ENCODE peak calls at places on chromosomes 6 and 20, in seven cellular contexts. A is GM23248, O is NCI-H1694, Z is ELF-1, B is choroid plexus epithelial cell, P is ELR, T is fibroblast of lung. D is an unnamed sample.

GRCh38 chr20:25280574-25281535 is 33.0 kb downstream of the PYGB start:
- DNase-seq in P (no peak), T (no peak), Z (no peak), O (no peak), B (no peak), A (no peak), D (no peak)

GRCh38 chr20:57560554-57561355 is at the start of gene PCK1:
- DNase-seq in B (peak; percentile 46), T (peak; percentile 5), A (peak; percentile 17), P (peak; percentile 7), O (no peak), Z (no peak), D (peak; percentile 24)

GRCh38 chr6:119348308-119349040 is 1.1 kb downstream of the MAN1A1 start:
- DNase-seq in A (peak; percentile 55), O (no peak), B (peak; percentile 50), T (no peak), Z (peak; percentile 35), P (peak; percentile 38), D (no peak)

GRCh38 chr6:163324326-163324927 is 90.1 kb upstream of the QKI start:
- DNase-seq in T (no peak), Z (no peak), A (peak; percentile 27), B (peak; percentile 61), P (no peak), O (no peak), D (no peak)

GRCh38 chr6:84358581-84358980 is 131.1 kb upstream of the CEP162 start:
- DNase-seq in Z (no peak), B (no peak), P (no peak), T (no peak), A (no peak), O (no peak), D (no peak)

GRCh38 chr20:10648651-10649050 is 25.1 kb downstream of the JAG1 start:
- DNase-seq in Z (no peak), A (peak; percentile 66), P (peak; percentile 92), O (no peak), T (peak; percentile 77), B (peak; percentile 82), D (peak; percentile 79)

GRCh38 chr6:153108320-153108719 is 22.8 kb downstream of the RGS17 start:
- DNase-seq in O (no peak), P (peak; percentile 62), Z (no peak), A (peak; percentile 46), T (peak; percentile 60), B (peak; percentile 50), D (peak; percentile 49)

GRCh38 chr6:135018961-135019360 is 35.7 kb downstream of the HBS1L start:
- DNase-seq in Z (no peak), O (no peak), T (no peak), P (no peak), A (no peak), B (no peak), D (no peak)

GRCh38 chr6:1678966-1679690 is 69.4 kb downstream of the FOXC1 start:
- DNase-seq in A (peak; percentile 32), T (no peak), P (no peak), B (no peak), Z (no peak), O (peak; percentile 57), D (no peak)

GRCh38 chr20:31906001-31906400 is 35.6 kb downstream of the TTLL9 start:
- DNase-seq in B (no peak), A (no peak), O (no peak), T (no peak), Z (no peak), P (no peak), D (no peak)

GRCh38 chr6:97240222-97240621 is 42.8 kb downstream of the MMS22L start:
- DNase-seq in Z (no peak), P (peak; percentile 86), A (peak; percentile 63), T (peak; percentile 10), O (no peak), B (peak; percentile 49), D (peak; percentile 4)

GRCh38 chr6:158174024-158174423 is 5.9 kb downstream of the GTF2H5 start:
- DNase-seq in P (no peak), A (no peak), T (no peak), O (no peak), B (no peak), Z (no peak), D (no peak)

GRCh38 chr20:46268131-46268611 is 40.1 kb downstream of the CDH22 start:
- DNase-seq in B (peak; percentile 10), A (no peak), Z (no peak), T (no peak), P (no peak), O (no peak), D (no peak)

GRCh38 chr20:63577317-63577894 is 3.4 kb upstream of the HELZ2 start:
- DNase-seq in P (no peak), A (no peak), O (peak; percentile 15), B (no peak), T (no peak), Z (no peak), D (no peak)

GRCh38 chr6:10528170-10528981 is 7.2 kb downstream of the GCNT2 start:
- DNase-seq in Z (no peak), T (peak; percentile 76), O (no peak), P (peak; percentile 82), B (peak; percentile 65), A (no peak), D (peak; percentile 16)

GRCh38 chr6:1916334-1916985 is 306.7 kb downstream of the FOXC1 start:
- DNase-seq in P (peak; percentile 85), B (peak; percentile 37), T (peak; percentile 41), Z (no peak), A (peak; percentile 90), O (no peak), D (peak; percentile 43)

D was measured in fibroblast of villous mesenchyme.